ENCODE peak calls at places on chromosomes 12 and 14, in seven cellular contexts. H, Z, F, G, L, C and W are unnamed samples.
A peak's percentile ranks its signal among the peaks of the same experiment; 100 is the strongest.

GRCh38 chr12:75661927-75662326 is 150.5 kb upstream of the KRR1 start:
- DNase-seq in H (no peak), Z (no peak), F (no peak), G (no peak), L (no peak), C (no peak), W (no peak)

GRCh38 chr12:89450922-89451321 is 73.7 kb downstream of the GALNT4 start:
- DNase-seq in H (no peak), Z (no peak), F (no peak), G (peak; percentile 55), L (no peak), C (no peak), W (no peak)

GRCh38 chr12:27436029-27436428 is 10.5 kb upstream of the SMCO2 start:
- DNase-seq in H (no peak), Z (peak; percentile 71), F (no peak), G (no peak), L (no peak), C (peak; percentile 16), W (no peak)

GRCh38 chr12:132327351-132328171 is 1.8 kb downstream of the GALNT9 start:
- DNase-seq in H (peak; percentile 30), Z (peak; percentile 41), F (no peak), G (peak; percentile 37), L (no peak), C (peak; percentile 68), W (peak; percentile 90)

GRCh38 chr12:80041691-80042090 is 57.6 kb upstream of the OTOGL start:
- DNase-seq in H (no peak), Z (no peak), F (no peak), G (no peak), L (no peak), C (no peak), W (peak; percentile 29)

GRCh38 chr12:107992016-107992415 is 137.1 kb upstream of the WSCD2 start:
- DNase-seq in H (no peak), Z (no peak), F (no peak), G (no peak), L (no peak), C (no peak), W (no peak)

GRCh38 chr12:34288963-34289345 is 266.7 kb downstream of the ALG10 start:
- DNase-seq in H (no peak), Z (no peak), F (no peak), G (no peak), L (no peak), C (no peak), W (no peak)

GRCh38 chr12:98456583-98457573 is 58.5 kb upstream of the TMPO start:
- DNase-seq in H (no peak), Z (no peak), F (no peak), G (no peak), L (no peak), C (no peak), W (no peak)

GRCh38 chr14:99063620-99064225 is 208.3 kb downstream of the BCL11B start:
- DNase-seq in H (no peak), Z (no peak), F (no peak), G (no peak), L (no peak), C (peak; percentile 18), W (no peak)

GRCh38 chr12:93978553-93978952 is 169.8 kb upstream of the PLXNC1 start:
- DNase-seq in H (no peak), Z (no peak), F (no peak), G (no peak), L (no peak), C (no peak), W (no peak)

GRCh38 chr12:43109626-43110345 is 442.2 kb downstream of the ADAMTS20 start:
- DNase-seq in H (no peak), Z (no peak), F (no peak), G (no peak), L (no peak), C (no peak), W (no peak)

GRCh38 chr12:7797698-7798398 is 8.6 kb downstream of the NANOG start:
- DNase-seq in H (no peak), Z (no peak), F (no peak), G (no peak), L (no peak), C (no peak), W (no peak)

GRCh38 chr14:22231022-22231421 is 358.0 kb downstream of the DAD1 start:
- DNase-seq in H (no peak), Z (no peak), F (no peak), G (no peak), L (no peak), C (no peak), W (no peak)

GRCh38 chr14:68286667-68287066 is 467.1 kb downstream of the RAD51B start:
- DNase-seq in H (no peak), Z (no peak), F (no peak), G (no peak), L (no peak), C (no peak), W (peak; percentile 82)

GRCh38 chr12:51683763-51684357 is 92.8 kb downstream of the SCN8A start:
- DNase-seq in H (no peak), Z (peak; percentile 61), F (no peak), G (no peak), L (no peak), C (peak; percentile 31), W (no peak)

GRCh38 chr12:78778339-78778738 is 86.2 kb upstream of the SYT1 start:
- DNase-seq in H (no peak), Z (no peak), F (no peak), G (no peak), L (no peak), C (no peak), W (no peak)

GRCh38 chr14:51318777-51319176 is 78.7 kb downstream of the TMX1 start:
- DNase-seq in H (no peak), Z (no peak), F (no peak), G (no peak), L (no peak), C (no peak), W (no peak)

GRCh38 chr14:100955201-100955600 is 51.7 kb upstream of the RTL1 start:
- DNase-seq in H (no peak), Z (no peak), F (no peak), G (peak; percentile 8), L (no peak), C (no peak), W (peak; percentile 23)

GRCh38 chr14:33618361-33619095 is 332.3 kb downstream of the EGLN3 start:
- DNase-seq in H (no peak), Z (no peak), F (no peak), G (no peak), L (no peak), C (no peak), W (no peak)

GRCh38 chr12:127052491-127053232 is 1214.3 kb upstream of the TMEM132C start:
- DNase-seq in H (no peak), Z (peak; percentile 83), F (peak; percentile 85), G (no peak), L (no peak), C (peak; percentile 20), W (peak; percentile 15)

GRCh38 chr14:50026396-50026795 is 90.0 kb downstream of the VCPKMT start:
- DNase-seq in H (no peak), Z (no peak), F (no peak), G (no peak), L (no peak), C (no peak), W (no peak)

GRCh38 chr14:70995671-70996070 is 88.4 kb downstream of the PCNX1 start:
- DNase-seq in H (no peak), Z (peak; percentile 30), F (no peak), G (no peak), L (no peak), C (peak; percentile 56), W (no peak)

GRCh38 chr14:104749111-104749649 is 3.8 kb upstream of the SIVA1 start:
- DNase-seq in H (peak; percentile 88), Z (no peak), F (peak; percentile 53), G (no peak), L (no peak), C (peak; percentile 33), W (no peak)

GRCh38 chr12:124744659-124745467 is 118.8 kb downstream of the SCARB1 start:
- DNase-seq in H (no peak), Z (no peak), F (no peak), G (no peak), L (peak; percentile 14), C (peak; percentile 57), W (no peak)

GRCh38 chr14:66746316-66747006 is 238.5 kb downstream of the GPHN start:
- DNase-seq in H (peak; percentile 19), Z (peak; percentile 7), F (no peak), G (peak; percentile 1), L (peak; percentile 35), C (peak; percentile 44), W (no peak)

GRCh38 chr12:51071663-51072062 is 11.7 kb downstream of the CSRNP2 start:
- DNase-seq in H (no peak), Z (no peak), F (no peak), G (peak; percentile 24), L (no peak), C (no peak), W (no peak)

GRCh38 chr12:27355486-27355885 is 22.9 kb downstream of the BMAL2 start:
- DNase-seq in H (no peak), Z (no peak), F (no peak), G (no peak), L (no peak), C (no peak), W (no peak)

GRCh38 chr12:58942345-58942744 is 22.0 kb upstream of the LRIG3 start:
- DNase-seq in H (no peak), Z (peak; percentile 43), F (no peak), G (no peak), L (no peak), C (no peak), W (no peak)

GRCh38 chr12:52074656-52075408 is 4.7 kb upstream of the SMIM41 start:
- DNase-seq in H (no peak), Z (no peak), F (no peak), G (no peak), L (no peak), C (no peak), W (no peak)

GRCh38 chr12:120538281-120539156 is 4.4 kb downstream of the RNF10 start:
- DNase-seq in H (peak; percentile 8), Z (peak; percentile 47), F (peak; percentile 68), G (no peak), L (peak; percentile 68), C (peak; percentile 91), W (peak; percentile 79)

GRCh38 chr12:113445544-113446176 is 23.5 kb downstream of the SDSL start:
- DNase-seq in H (no peak), Z (no peak), F (no peak), G (no peak), L (peak; percentile 37), C (no peak), W (no peak)

GRCh38 chr12:132285991-132286681 is 43.3 kb downstream of the GALNT9 start:
- DNase-seq in H (peak; percentile 10), Z (peak; percentile 56), F (no peak), G (peak; percentile 3), L (no peak), C (peak; percentile 82), W (peak; percentile 86)

GRCh38 chr14:50875359-50876090 is 3.7 kb downstream of the ABHD12B start:
- DNase-seq in H (no peak), Z (no peak), F (no peak), G (no peak), L (peak; percentile 90), C (no peak), W (no peak)

GRCh38 chr12:59820594-59821011 is 224.8 kb downstream of the SLC16A7 start:
- DNase-seq in H (no peak), Z (no peak), F (no peak), G (peak; percentile 26), L (no peak), C (no peak), W (no peak)

GRCh38 chr12:74849801-74850200 is 312.2 kb downstream of the ATXN7L3B start:
- DNase-seq in H (no peak), Z (no peak), F (no peak), G (no peak), L (no peak), C (no peak), W (no peak)

GRCh38 chr12:132596016-132596415 is 14.4 kb downstream of the LRCOL1 start:
- DNase-seq in H (no peak), Z (no peak), F (peak; percentile 49), G (no peak), L (no peak), C (no peak), W (peak; percentile 20)